ENCODE peak calls at places on chromosomes 1 and 21, in seven cellular contexts. One of them, this sample, is unnamed.

GRCh38 chr21:36747815-36748381 is 49.0 kb downstream of the SIM2 start:
- DNase-seq in mesendoderm: peak
- DNase-seq in IMR-90: peak
- DNase-seq in mesenchymal stem cell: peak
- DNase-seq in H1: peak
- DNase-seq in H9: peak
- DNase-seq in trophoblast cell: peak
- DNase-seq in this sample: peak

GRCh38 chr1:61956774-61957173 is 214.5 kb downstream of the PATJ start:
- DNase-seq in mesendoderm: peak
- DNase-seq in IMR-90: no peak
- DNase-seq in mesenchymal stem cell: no peak
- DNase-seq in H1: no peak
- DNase-seq in H9: no peak
- DNase-seq in trophoblast cell: no peak
- DNase-seq in this sample: no peak

GRCh38 chr1:7521803-7522202 is 249.3 kb upstream of the VAMP3 start:
- DNase-seq in mesendoderm: no peak
- DNase-seq in IMR-90: no peak
- DNase-seq in mesenchymal stem cell: no peak
- DNase-seq in H1: no peak
- DNase-seq in H9: no peak
- DNase-seq in trophoblast cell: no peak
- DNase-seq in this sample: no peak

GRCh38 chr1:154698320-154699096 is 90.5 kb upstream of the ADAR start:
- DNase-seq in mesendoderm: no peak
- DNase-seq in IMR-90: no peak
- DNase-seq in mesenchymal stem cell: no peak
- DNase-seq in H1: no peak
- DNase-seq in H9: no peak
- DNase-seq in trophoblast cell: no peak
- DNase-seq in this sample: no peak

GRCh38 chr1:43883321-43883720 is 50.3 kb upstream of the ARTN start:
- DNase-seq in mesendoderm: no peak
- DNase-seq in IMR-90: no peak
- DNase-seq in mesenchymal stem cell: no peak
- DNase-seq in H1: no peak
- DNase-seq in H9: no peak
- DNase-seq in trophoblast cell: no peak
- DNase-seq in this sample: no peak

GRCh38 chr1:1080122-1080753 is 6.1 kb upstream of the RNF223 start:
- DNase-seq in mesendoderm: peak
- DNase-seq in IMR-90: peak
- DNase-seq in mesenchymal stem cell: peak
- DNase-seq in H1: peak
- DNase-seq in H9: peak
- DNase-seq in trophoblast cell: peak
- DNase-seq in this sample: peak

GRCh38 chr1:172254521-172255222 is 165.8 kb upstream of the C1orf105 start:
- DNase-seq in mesendoderm: peak
- DNase-seq in IMR-90: peak
- DNase-seq in mesenchymal stem cell: peak
- DNase-seq in H1: no peak
- DNase-seq in H9: no peak
- DNase-seq in trophoblast cell: peak
- DNase-seq in this sample: no peak

GRCh38 chr21:44300262-44300959 is 558 bp downstream of the PFKL start:
- DNase-seq in mesendoderm: peak
- DNase-seq in IMR-90: peak
- DNase-seq in mesenchymal stem cell: peak
- DNase-seq in H1: peak
- DNase-seq in H9: no peak
- DNase-seq in trophoblast cell: peak
- DNase-seq in this sample: no peak

GRCh38 chr1:198444792-198445191 is 95.7 kb downstream of the ATP6V1G3 start:
- DNase-seq in mesendoderm: no peak
- DNase-seq in IMR-90: peak
- DNase-seq in mesenchymal stem cell: peak
- DNase-seq in H1: no peak
- DNase-seq in H9: no peak
- DNase-seq in trophoblast cell: peak
- DNase-seq in this sample: no peak

GRCh38 chr1:4778056-4778455 is 123.6 kb downstream of the AJAP1 start:
- DNase-seq in mesendoderm: peak
- DNase-seq in IMR-90: no peak
- DNase-seq in mesenchymal stem cell: no peak
- DNase-seq in H1: peak
- DNase-seq in H9: no peak
- DNase-seq in trophoblast cell: peak
- DNase-seq in this sample: no peak

GRCh38 chr1:41416552-41417334 is 55.5 kb downstream of the FOXO6 start:
- DNase-seq in mesendoderm: peak
- DNase-seq in IMR-90: peak
- DNase-seq in mesenchymal stem cell: peak
- DNase-seq in H1: peak
- DNase-seq in H9: peak
- DNase-seq in trophoblast cell: peak
- DNase-seq in this sample: peak

GRCh38 chr1:57061369-57061768 is 95.6 kb upstream of the C8B start:
- DNase-seq in mesendoderm: peak
- DNase-seq in IMR-90: peak
- DNase-seq in mesenchymal stem cell: no peak
- DNase-seq in H1: no peak
- DNase-seq in H9: no peak
- DNase-seq in trophoblast cell: no peak
- DNase-seq in this sample: no peak

GRCh38 chr1:222784916-222785315 is 29.9 kb upstream of the DISP1 start:
- DNase-seq in mesendoderm: no peak
- DNase-seq in IMR-90: no peak
- DNase-seq in mesenchymal stem cell: no peak
- DNase-seq in H1: no peak
- DNase-seq in H9: no peak
- DNase-seq in trophoblast cell: peak
- DNase-seq in this sample: no peak

GRCh38 chr1:40302475-40302874 is 14.6 kb downstream of the COL9A2 start:
- DNase-seq in mesendoderm: no peak
- DNase-seq in IMR-90: no peak
- DNase-seq in mesenchymal stem cell: no peak
- DNase-seq in H1: no peak
- DNase-seq in H9: no peak
- DNase-seq in trophoblast cell: no peak
- DNase-seq in this sample: no peak

GRCh38 chr1:246067432-246068021 is 439.6 kb downstream of the SMYD3 start:
- DNase-seq in mesendoderm: no peak
- DNase-seq in IMR-90: peak
- DNase-seq in mesenchymal stem cell: peak
- DNase-seq in H1: no peak
- DNase-seq in H9: no peak
- DNase-seq in trophoblast cell: no peak
- DNase-seq in this sample: no peak

GRCh38 chr1:248822148-248823032 is 3.3 kb downstream of the SH3BP5L start:
- DNase-seq in mesendoderm: no peak
- DNase-seq in IMR-90: no peak
- DNase-seq in mesenchymal stem cell: no peak
- DNase-seq in H1: no peak
- DNase-seq in H9: no peak
- DNase-seq in trophoblast cell: no peak
- DNase-seq in this sample: no peak

GRCh38 chr1:199684686-199685273 is 342.7 kb upstream of the NR5A2 start:
- DNase-seq in mesendoderm: peak
- DNase-seq in IMR-90: peak
- DNase-seq in mesenchymal stem cell: peak
- DNase-seq in H1: no peak
- DNase-seq in H9: no peak
- DNase-seq in trophoblast cell: peak
- DNase-seq in this sample: peak

GRCh38 chr1:93448983-93449805 is 1.3 kb downstream of the FNBP1L start:
- DNase-seq in mesendoderm: peak
- DNase-seq in IMR-90: peak
- DNase-seq in mesenchymal stem cell: peak
- DNase-seq in H1: peak
- DNase-seq in H9: peak
- DNase-seq in trophoblast cell: peak
- DNase-seq in this sample: peak

GRCh38 chr1:45050931-45051748 is 39.1 kb downstream of the UROD start:
- DNase-seq in mesendoderm: no peak
- DNase-seq in IMR-90: no peak
- DNase-seq in mesenchymal stem cell: no peak
- DNase-seq in H1: no peak
- DNase-seq in H9: no peak
- DNase-seq in trophoblast cell: no peak
- DNase-seq in this sample: no peak

GRCh38 chr1:10693497-10694273 is 102.8 kb downstream of the CASZ1 start:
- DNase-seq in mesendoderm: peak
- DNase-seq in IMR-90: no peak
- DNase-seq in mesenchymal stem cell: peak
- DNase-seq in H1: peak
- DNase-seq in H9: no peak
- DNase-seq in trophoblast cell: peak
- DNase-seq in this sample: no peak

GRCh38 chr21:36735724-36736310 is 36.9 kb downstream of the SIM2 start:
- DNase-seq in mesendoderm: peak
- DNase-seq in IMR-90: no peak
- DNase-seq in mesenchymal stem cell: no peak
- DNase-seq in H1: no peak
- DNase-seq in H9: no peak
- DNase-seq in trophoblast cell: no peak
- DNase-seq in this sample: no peak

GRCh38 chr1:228163004-228163753 is 2.4 kb upstream of the IBA57 start:
- DNase-seq in mesendoderm: no peak
- DNase-seq in IMR-90: no peak
- DNase-seq in mesenchymal stem cell: no peak
- DNase-seq in H1: no peak
- DNase-seq in H9: no peak
- DNase-seq in trophoblast cell: peak
- DNase-seq in this sample: no peak

GRCh38 chr1:221230605-221231004 is 351.4 kb downstream of the HLX start:
- DNase-seq in mesendoderm: no peak
- DNase-seq in IMR-90: peak
- DNase-seq in mesenchymal stem cell: peak
- DNase-seq in H1: no peak
- DNase-seq in H9: no peak
- DNase-seq in trophoblast cell: no peak
- DNase-seq in this sample: no peak

GRCh38 chr1:235682216-235682615 is 32.6 kb upstream of the GNG4 start:
- DNase-seq in mesendoderm: peak
- DNase-seq in IMR-90: no peak
- DNase-seq in mesenchymal stem cell: no peak
- DNase-seq in H1: no peak
- DNase-seq in H9: no peak
- DNase-seq in trophoblast cell: no peak
- DNase-seq in this sample: no peak

GRCh38 chr1:246680180-246680579 is 44.0 kb upstream of the SCCPDH start:
- DNase-seq in mesendoderm: no peak
- DNase-seq in IMR-90: peak
- DNase-seq in mesenchymal stem cell: peak
- DNase-seq in H1: no peak
- DNase-seq in H9: no peak
- DNase-seq in trophoblast cell: no peak
- DNase-seq in this sample: no peak

GRCh38 chr1:240308061-240308460 is 216.4 kb downstream of the FMN2 start:
- DNase-seq in mesendoderm: no peak
- DNase-seq in IMR-90: no peak
- DNase-seq in mesenchymal stem cell: no peak
- DNase-seq in H1: no peak
- DNase-seq in H9: no peak
- DNase-seq in trophoblast cell: no peak
- DNase-seq in this sample: no peak

GRCh38 chr1:240309804-240310203 is 218.1 kb downstream of the FMN2 start:
- DNase-seq in mesendoderm: no peak
- DNase-seq in IMR-90: no peak
- DNase-seq in mesenchymal stem cell: peak
- DNase-seq in H1: no peak
- DNase-seq in H9: no peak
- DNase-seq in trophoblast cell: no peak
- DNase-seq in this sample: no peak

GRCh38 chr1:240310226-240310925 is 218.7 kb downstream of the FMN2 start:
- DNase-seq in mesendoderm: no peak
- DNase-seq in IMR-90: peak
- DNase-seq in mesenchymal stem cell: peak
- DNase-seq in H1: no peak
- DNase-seq in H9: no peak
- DNase-seq in trophoblast cell: no peak
- DNase-seq in this sample: no peak

GRCh38 chr1:240314845-240315746 is 223.4 kb downstream of the FMN2 start:
- DNase-seq in mesendoderm: no peak
- DNase-seq in IMR-90: no peak
- DNase-seq in mesenchymal stem cell: no peak
- DNase-seq in H1: no peak
- DNase-seq in H9: no peak
- DNase-seq in trophoblast cell: no peak
- DNase-seq in this sample: no peak

GRCh38 chr1:240312872-240313271 is 221.2 kb downstream of the FMN2 start:
- DNase-seq in mesendoderm: peak
- DNase-seq in IMR-90: peak
- DNase-seq in mesenchymal stem cell: peak
- DNase-seq in H1: no peak
- DNase-seq in H9: no peak
- DNase-seq in trophoblast cell: no peak
- DNase-seq in this sample: no peak
- H3K4ac ChIP-seq in mesendoderm: no peak
- H3K4ac ChIP-seq in IMR-90: peak
- H3K4ac ChIP-seq in mesenchymal stem cell: no peak
- H3K4ac ChIP-seq in H1: no peak
- H3K4ac ChIP-seq in H9: no peak
- H3K4ac ChIP-seq in trophoblast cell: no peak
- H3K4ac ChIP-seq in this sample: no peak

DNA sequence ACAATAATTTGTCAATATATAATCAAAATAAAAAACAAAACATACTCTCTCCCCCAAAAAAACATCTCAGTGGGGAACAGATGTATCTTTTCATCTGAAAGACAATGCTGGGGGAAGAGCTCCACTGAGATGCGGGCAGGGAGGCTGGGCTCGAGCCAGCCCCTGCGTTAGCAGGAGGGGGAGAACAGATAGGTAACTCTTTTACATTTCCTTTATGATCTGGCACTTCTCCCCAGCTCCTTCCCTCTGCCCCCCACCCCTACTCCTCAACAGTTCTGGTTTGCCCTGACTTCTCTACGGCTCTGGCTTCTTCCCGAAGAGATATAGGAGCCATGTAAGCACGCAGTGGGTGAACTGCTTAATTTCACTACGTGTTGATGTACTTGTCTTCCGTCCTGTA is 12.4 kb downstream of the LEPR start:
- DNase-seq in mesendoderm: no peak
- DNase-seq in IMR-90: no peak
- DNase-seq in mesenchymal stem cell: no peak
- DNase-seq in H1: no peak
- DNase-seq in H9: peak
- DNase-seq in trophoblast cell: no peak
- DNase-seq in this sample: no peak
- H3K4ac ChIP-seq in mesendoderm: no peak
- H3K4ac ChIP-seq in IMR-90: no peak
- H3K4ac ChIP-seq in mesenchymal stem cell: no peak
- H3K4ac ChIP-seq in H1: no peak
- H3K4ac ChIP-seq in H9: no peak
- H3K4ac ChIP-seq in trophoblast cell: no peak
- H3K4ac ChIP-seq in this sample: no peak

GRCh38 chr1:185139231-185139630 is 17.5 kb downstream of the TRMT1L start:
- DNase-seq in mesendoderm: no peak
- DNase-seq in IMR-90: no peak
- DNase-seq in mesenchymal stem cell: no peak
- DNase-seq in H1: no peak
- DNase-seq in H9: no peak
- DNase-seq in trophoblast cell: no peak
- DNase-seq in this sample: no peak
- H3K4ac ChIP-seq in mesendoderm: no peak
- H3K4ac ChIP-seq in IMR-90: no peak
- H3K4ac ChIP-seq in mesenchymal stem cell: no peak
- H3K4ac ChIP-seq in H1: no peak
- H3K4ac ChIP-seq in H9: no peak
- H3K4ac ChIP-seq in trophoblast cell: no peak
- H3K4ac ChIP-seq in this sample: no peak

GRCh38 chr1:104979651-104980050 is 1230.0 kb downstream of the AMY1C start:
- DNase-seq in mesendoderm: no peak
- DNase-seq in IMR-90: no peak
- DNase-seq in mesenchymal stem cell: no peak
- DNase-seq in H1: no peak
- DNase-seq in H9: no peak
- DNase-seq in trophoblast cell: no peak
- DNase-seq in this sample: no peak
- H3K4ac ChIP-seq in mesendoderm: no peak
- H3K4ac ChIP-seq in IMR-90: no peak
- H3K4ac ChIP-seq in mesenchymal stem cell: no peak
- H3K4ac ChIP-seq in H1: no peak
- H3K4ac ChIP-seq in H9: no peak
- H3K4ac ChIP-seq in trophoblast cell: no peak
- H3K4ac ChIP-seq in this sample: no peak